ENCODE peak calls at places on chromosomes 7 and 10, in ten cellular contexts. D, M, Q, Y, V, W, A, P, U and X are unnamed samples.

GRCh38 chr7:41385996-41386395 is 316.9 kb downstream of the INHBA start:
- DNase-seq in D (peak; percentile 94), M (peak; percentile 2), Q (no peak), Y (no peak), V (no peak), W (no peak), A (no peak), P (no peak), U (no peak), X (no peak)

GRCh38 chr10:50653142-50653541 is 29.4 kb upstream of the SGMS1 start:
- DNase-seq in D (peak; percentile 9), M (peak; percentile 47), Q (no peak), Y (no peak), V (no peak), W (no peak), A (no peak), P (peak; percentile 6), U (no peak), X (no peak)

GRCh38 chr7:71255537-71256178 is 123.7 kb downstream of the GALNT17 start:
- DNase-seq in D (no peak), M (no peak), Q (no peak), Y (no peak), V (no peak), W (no peak), A (no peak), P (no peak), U (no peak), X (no peak)

GRCh38 chr10:70886921-70887665 is 1.3 kb downstream of the PCBD1 start:
- DNase-seq in D (no peak), M (no peak), Q (no peak), Y (no peak), V (no peak), W (no peak), A (no peak), P (no peak), U (no peak), X (no peak)

GRCh38 chr10:26835025-26835424 is 25.7 kb downstream of the ABI1 start:
- DNase-seq in D (no peak), M (no peak), Q (no peak), Y (no peak), V (no peak), W (no peak), A (no peak), P (no peak), U (no peak), X (no peak)

GRCh38 chr7:155216475-155217272 is 81.0 kb upstream of the INSIG1 start:
- DNase-seq in D (no peak), M (peak; percentile 29), Q (no peak), Y (peak; percentile 35), V (peak; percentile 31), W (no peak), A (no peak), P (no peak), U (no peak), X (no peak)

GRCh38 chr10:47165711-47166404 is 134.1 kb upstream of the GDF10 start:
- DNase-seq in D (no peak), M (peak; percentile 80), Q (peak; percentile 57), Y (peak; percentile 87), V (peak; percentile 58), W (peak; percentile 29), A (peak; percentile 80), P (no peak), U (peak; percentile 80), X (peak; percentile 91)

GRCh38 chr10:17737021-17737965 is 14.7 kb upstream of the TMEM236 start:
- DNase-seq in D (peak; percentile 11), M (peak; percentile 55), Q (no peak), Y (no peak), V (no peak), W (no peak), A (no peak), P (peak; percentile 59), U (no peak), X (no peak)

GRCh38 chr10:90592903-90593302 is 264.9 kb downstream of the HTR7 start:
- DNase-seq in D (peak; percentile 62), M (peak; percentile 51), Q (no peak), Y (peak; percentile 68), V (no peak), W (no peak), A (no peak), P (peak; percentile 82), U (no peak), X (peak; percentile 77)

GRCh38 chr10:33335550-33335799 is 1.0 kb upstream of the NRP1 start:
- DNase-seq in D (no peak), M (no peak), Q (no peak), Y (no peak), V (no peak), W (peak; percentile 27), A (no peak), P (no peak), U (peak; percentile 59), X (no peak)

GRCh38 chr7:65250697-65251395 is 122.8 kb upstream of the ZNF92 start:
- DNase-seq in D (no peak), M (no peak), Q (no peak), Y (peak; percentile 54), V (no peak), W (no peak), A (no peak), P (no peak), U (no peak), X (no peak)

GRCh38 chr7:93196331-93196730 is 29.9 kb downstream of the HEPACAM2 start:
- DNase-seq in D (no peak), M (no peak), Q (no peak), Y (no peak), V (no peak), W (peak; percentile 10), A (no peak), P (no peak), U (peak; percentile 47), X (no peak)

GRCh38 chr10:46541017-46541661 is 15.3 kb downstream of the GPRIN2 start:
- DNase-seq in D (no peak), M (no peak), Q (no peak), Y (peak; percentile 77), V (peak; percentile 51), W (peak; percentile 60), A (peak; percentile 86), P (peak; percentile 85), U (peak; percentile 76), X (peak; percentile 80)

GRCh38 chr7:42886129-42886528 is 25.7 kb downstream of the C7orf25 start:
- DNase-seq in D (peak; percentile 14), M (no peak), Q (no peak), Y (no peak), V (no peak), W (no peak), A (no peak), P (no peak), U (no peak), X (no peak)
- H3K27ac ChIP-seq in D (no peak overlapping the region), M (no peak overlapping the region), Q (no peak overlapping the region), Y (peak overlapping the region; percentile 91), V (no peak overlapping the region), W (no peak overlapping the region), A (peak overlapping the region; percentile 27), P (no peak overlapping the region), U (no peak overlapping the region), X (no peak overlapping the region)

GRCh38 chr10:5898163-5898562 is 8.1 kb downstream of the FBH1 start:
- DNase-seq in D (no peak), M (no peak), Q (no peak), Y (no peak), V (no peak), W (no peak), A (no peak), P (no peak), U (no peak), X (no peak)
- H3K4me3 ChIP-seq in D (no peak overlapping the region), M (no peak overlapping the region), Q (no peak overlapping the region), Y (no peak overlapping the region), V (no peak overlapping the region), W (no peak overlapping the region), A (no peak overlapping the region), P (no peak overlapping the region), U (no peak overlapping the region), X (no peak overlapping the region)

GRCh38 chr7:157470017-157470322 is 133.2 kb downstream of the DNAJB6 start:
- DNase-seq in D (no peak), M (no peak), Q (no peak), Y (peak; percentile 62), V (no peak), W (no peak), A (no peak), P (no peak), U (no peak), X (no peak)

GRCh38 chr7:157469181-157470016 is 132.6 kb downstream of the DNAJB6 start:
- DNase-seq in D (no peak), M (no peak), Q (no peak), Y (peak; percentile 72), V (no peak), W (no peak), A (no peak), P (no peak), U (no peak), X (peak; percentile 63)

GRCh38 chr7:157467496-157468212 is 130.8 kb downstream of the DNAJB6 start:
- DNase-seq in D (no peak), M (no peak), Q (no peak), Y (peak; percentile 43), V (no peak), W (no peak), A (no peak), P (no peak), U (no peak), X (no peak)

GRCh38 chr7:157466473-157467261 is 129.9 kb downstream of the DNAJB6 start:
- DNase-seq in D (no peak), M (no peak), Q (no peak), Y (peak; percentile 37), V (no peak), W (no peak), A (peak; percentile 47), P (no peak), U (peak; percentile 5), X (peak; percentile 32)

DNA sequence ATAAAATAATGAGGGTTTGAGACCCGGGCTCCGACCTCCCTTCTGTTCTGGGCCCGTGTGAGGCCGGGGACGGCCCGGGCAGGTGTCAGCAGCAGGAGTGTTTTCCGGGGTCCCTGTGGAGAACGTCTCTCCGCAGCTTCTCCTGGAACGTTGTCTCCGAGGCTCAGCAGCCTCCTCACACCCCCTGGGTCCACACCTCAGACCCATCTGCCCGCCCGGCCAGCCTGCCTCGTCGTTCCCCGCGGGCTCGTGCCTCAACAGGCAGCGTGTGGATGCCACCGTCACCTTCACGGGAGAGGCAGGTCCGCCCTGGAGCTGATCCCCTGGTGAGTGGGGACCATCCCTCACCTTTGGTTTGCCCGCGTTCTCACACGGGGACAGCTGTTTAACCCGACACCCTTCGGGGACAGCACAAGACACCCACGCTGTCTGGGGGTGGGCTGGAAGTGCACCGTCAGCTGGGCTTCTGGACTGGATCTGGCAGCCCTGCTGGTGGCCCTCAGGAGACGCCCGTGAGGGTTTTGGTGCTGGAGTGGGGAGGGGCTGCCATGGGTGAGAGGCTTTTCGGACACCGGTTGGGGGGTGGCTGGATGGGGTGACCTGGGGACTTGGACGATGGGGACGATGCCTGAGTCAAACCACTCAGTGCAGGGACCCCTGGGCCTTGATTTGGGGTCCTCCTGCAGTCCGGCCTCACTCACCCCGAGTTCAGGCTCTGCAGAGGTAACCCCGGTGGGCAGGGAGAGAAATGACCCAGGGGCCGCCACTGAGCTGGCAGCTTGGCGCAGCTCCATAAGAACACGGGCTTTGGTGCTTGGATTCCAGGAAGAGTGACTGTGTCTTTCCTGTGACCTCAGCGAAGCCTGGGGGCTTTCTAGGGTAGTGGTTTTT is 131.7 kb downstream of the DNAJB6 start:
- DNase-seq in D (no peak), M (no peak), Q (no peak), Y (peak; percentile 71), V (no peak), W (no peak), A (peak; percentile 48), P (no peak), U (no peak), X (peak; percentile 63)
- H3K9me3 ChIP-seq in D (peaks cover 26% of the 10 kb centered on the region), M (peaks cover 9% of the 10 kb centered on the region), Q (no peaks in the 10 kb centered on the region), Y (peaks cover 8% of the 10 kb centered on the region), V (peaks cover 9% of the 10 kb centered on the region), W (peaks cover 5% of the 10 kb centered on the region), A (peaks cover 8% of the 10 kb centered on the region), P (no peaks in the 10 kb centered on the region), U (peaks cover 3% of the 10 kb centered on the region), X (peaks cover 3% of the 10 kb centered on the region)

GRCh38 chr7:36303202-36304098 is 86.2 kb upstream of the ANLN start:
- DNase-seq in D (peak; percentile 86), M (peak; percentile 95), Q (no peak), Y (no peak), V (no peak), W (peak; percentile 54), A (peak; percentile 89), P (peak; percentile 91), U (peak; percentile 85), X (peak; percentile 94)
- H3K27ac ChIP-seq in D (no peak overlapping the region), M (peak overlapping the region; percentile 4), Q (no peak overlapping the region), Y (peak overlapping the region; percentile 38), V (no peak overlapping the region), W (peak overlapping the region; percentile 47), A (peak overlapping the region; percentile 61), P (peak overlapping the region; percentile 93), U (peak overlapping the region; percentile 43), X (peak overlapping the region; percentile 15)